ENCODE peak calls at places on chromosome 1, in ten cellular contexts. N is glutamatergic neuron; S is kidney epithelial cell; Q is pancreas; J is astrocyte of the spinal cord; C is K562; T is mesothelial cell of epicardium; K is cardiac muscle cell; L is tibial artery; E is activated CD8-positive, alpha-beta T cell treated with anti-CD3 and anti-CD28 coated beads for 36 hours. F is an unnamed sample.

GRCh38 chr1:91282695-91283420 is 121.8 kb downstream of the HFM1 start:
- DNase-seq in L (peak; percentile 65), N (peak; percentile 44), J (peak; percentile 77), T (peak; percentile 28), S (peak; percentile 18), K (peak; percentile 74), Q (no peak), E (peak; percentile 60), C (peak; percentile 59), F (peak; percentile 50)

GRCh38 chr1:51058863-51059262 is 43.2 kb upstream of the C1orf185 start:
- DNase-seq in C (peak; percentile 12), J (no peak), S (no peak), L (no peak), E (peak; percentile 3), Q (no peak), K (no peak), N (no peak), T (no peak), F (peak; percentile 20)

GRCh38 chr1:222811671-222812070 is 3.2 kb upstream of the DISP1 start:
- DNase-seq in C (no peak), J (no peak), T (no peak), S (no peak), E (no peak), Q (no peak), K (no peak), N (no peak), L (no peak), F (no peak)

GRCh38 chr1:15702722-15703550 is 18.8 kb downstream of the PLEKHM2 start:
- DNase-seq in T (no peak), Q (peak; percentile 69), C (no peak), E (no peak), N (no peak), K (no peak), S (no peak), J (no peak), L (no peak), F (no peak)

GRCh38 chr1:115505157-115505571 is 136.6 kb upstream of the VANGL1 start:
- DNase-seq in J (no peak), S (no peak), K (no peak), T (no peak), E (no peak), N (no peak), Q (no peak), L (no peak), C (no peak), F (no peak)

GRCh38 chr1:44805311-44806024 is 1.7 kb downstream of the DYNLT4 start:
- DNase-seq in T (no peak), C (no peak), N (no peak), S (no peak), L (peak; percentile 62), E (no peak), K (no peak), J (no peak), Q (peak; percentile 56), F (no peak)

GRCh38 chr1:36151133-36151844 is 2.0 kb upstream of the TRAPPC3 start:
- DNase-seq in N (no peak), T (no peak), Q (no peak), L (no peak), S (no peak), K (no peak), C (no peak), J (no peak), E (no peak), F (no peak)

GRCh38 chr1:89671775-89672488 is 39.0 kb downstream of the LRRC8C start:
- DNase-seq in L (no peak), K (no peak), E (no peak), C (no peak), S (no peak), T (no peak), Q (no peak), N (no peak), J (peak; percentile 19), F (no peak)

GRCh38 chr1:37609002-37609401 is 13.3 kb upstream of the GNL2 start:
- DNase-seq in N (no peak), K (no peak), J (no peak), S (no peak), Q (no peak), C (no peak), E (no peak), T (no peak), L (no peak), F (no peak)

GRCh38 chr1:37605061-37605650 is 9.4 kb upstream of the GNL2 start:
- DNase-seq in J (no peak), L (no peak), E (no peak), C (no peak), Q (no peak), N (no peak), T (no peak), K (no peak), S (no peak), F (no peak)

GRCh38 chr1:37606481-37607263 is 10.9 kb upstream of the GNL2 start:
- DNase-seq in K (no peak), S (no peak), T (no peak), Q (no peak), E (no peak), N (no peak), J (no peak), L (no peak), C (no peak), F (no peak)

GRCh38 chr1:37602750-37603694 is 7.3 kb upstream of the GNL2 start:
- DNase-seq in C (peak; percentile 70), Q (no peak), T (no peak), K (peak; percentile 75), S (no peak), L (no peak), N (peak; percentile 61), J (peak; percentile 21), E (peak; percentile 34), F (peak; percentile 70)

DNA sequence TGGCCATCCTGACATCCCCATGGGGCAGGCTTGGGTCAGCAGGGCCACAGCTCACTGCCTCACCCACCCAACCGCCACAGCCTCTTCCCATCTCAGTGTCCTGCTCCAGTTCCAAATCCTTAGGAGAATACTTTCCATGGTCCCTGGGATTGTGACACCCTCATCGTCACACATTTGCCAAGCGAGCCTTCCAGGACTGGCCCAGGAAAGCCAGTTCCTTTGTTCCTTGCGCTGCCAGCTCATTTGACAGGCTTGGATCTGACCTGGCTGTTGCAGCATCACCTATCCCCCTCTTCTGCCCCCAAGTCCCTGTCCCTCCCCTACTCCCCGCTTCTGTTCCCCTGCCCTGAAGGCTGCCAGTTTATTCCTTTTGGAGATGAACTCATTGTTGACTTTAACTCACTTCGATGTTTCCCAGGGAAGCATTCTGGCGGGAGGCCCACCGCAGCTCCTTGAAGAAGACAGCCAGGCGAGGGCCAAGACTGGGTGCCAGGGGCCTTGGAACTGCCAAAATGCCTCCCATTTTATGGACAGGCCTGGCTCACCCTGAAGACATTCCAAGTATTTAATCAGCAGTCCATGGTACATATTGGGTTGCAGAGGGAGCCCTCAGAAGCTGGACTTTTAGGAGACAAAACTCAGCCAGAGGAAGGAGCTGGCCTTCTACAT is 10.2 kb upstream of the GNL2 start:
- DNase-seq in K (no peak), J (no peak), E (no peak), T (no peak), N (no peak), Q (no peak), S (no peak), L (no peak), C (no peak), F (no peak)
- TF ChIP-seq CTCF in K (no peak), J (no peak), E (no peak), T (no peak), N (no peak), Q (no peak), S (no peak), L (no peak), C (no peak), F (no peak)

GRCh38 chr1:196423612-196424011 is 184.6 kb downstream of the KCNT2 start:
- DNase-seq in C (no peak), N (no peak), J (peak; percentile 69), T (no peak), K (no peak), Q (no peak), S (no peak), L (no peak), E (no peak), F (no peak)

DNA sequence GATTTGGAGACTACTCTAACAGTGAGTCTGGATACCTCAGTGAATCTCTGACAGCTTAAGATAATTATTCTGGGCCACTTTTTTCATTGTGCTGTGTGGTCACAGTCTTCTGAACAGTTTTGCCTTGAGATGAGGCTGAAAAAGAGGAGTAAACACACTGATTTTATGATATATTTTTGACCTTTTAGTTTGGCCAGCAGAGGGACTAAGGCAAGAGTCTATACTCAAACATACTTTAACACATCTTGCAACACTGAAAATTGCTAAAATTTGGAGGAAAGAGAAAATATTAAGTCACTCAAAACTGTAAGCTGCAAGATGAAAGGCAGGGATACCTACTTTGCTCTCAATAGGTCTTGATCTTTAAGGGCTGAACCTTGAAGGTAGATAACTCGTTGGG is 182.7 kb downstream of the KCNT2 start:
- DNase-seq in K (no peak), S (no peak), E (no peak), J (no peak), Q (no peak), C (no peak), N (no peak), L (no peak), T (no peak), F (no peak)
- TF ChIP-seq CTCF in K (peak; percentile 19), S (no peak), E (no peak), J (peak; percentile 5), Q (no peak), C (no peak), N (no peak), L (no peak), T (no peak), F (no peak)

GRCh38 chr1:63534406-63534805 is 11.1 kb downstream of the EFCAB7 start:
- DNase-seq in L (no peak), J (no peak), T (no peak), E (no peak), S (no peak), C (no peak), Q (no peak), K (no peak), N (no peak), F (no peak)

GRCh38 chr1:63532727-63533126 is 9.4 kb downstream of the EFCAB7 start:
- DNase-seq in C (no peak), Q (no peak), L (no peak), K (no peak), E (no peak), N (no peak), J (no peak), S (no peak), T (no peak), F (no peak)

GRCh38 chr1:63537006-63537405 is 13.7 kb downstream of the EFCAB7 start:
- DNase-seq in C (no peak), Q (no peak), K (no peak), J (no peak), N (no peak), T (no peak), E (no peak), L (no peak), S (no peak), F (no peak)

DNA sequence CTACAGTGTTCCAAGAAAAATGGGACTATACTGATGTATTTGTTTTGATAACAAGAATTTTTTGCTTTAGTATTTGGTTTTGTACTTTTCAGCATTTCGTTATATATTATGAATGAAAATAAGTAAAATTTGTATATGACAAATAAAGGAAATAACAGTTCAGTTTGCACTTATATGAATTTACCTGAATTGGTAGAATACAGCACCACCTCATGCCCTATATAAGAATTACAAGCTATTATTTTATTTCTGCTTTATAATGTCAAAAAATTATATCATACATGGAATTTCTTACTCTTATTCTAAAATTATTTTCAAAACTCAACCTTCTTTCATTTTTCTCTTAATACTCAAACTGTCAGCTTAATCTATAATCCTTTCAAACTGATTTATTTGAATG is 14.6 kb downstream of the EFCAB7 start:
- DNase-seq in N (no peak), E (no peak), C (no peak), S (no peak), L (no peak), J (peak; percentile 21), K (no peak), Q (no peak), T (no peak), F (no peak)
- TF ChIP-seq CTCF in N (peak; percentile 48), E (peak; percentile 42), C (peak; percentile 66), S (peak; percentile 30), L (no peak), J (peak; percentile 26), K (peak; percentile 42), Q (peak; percentile 12), T (peak; percentile 60), F (peak; percentile 48)

GRCh38 chr1:63915121-63915520 is 141.3 kb downstream of the ROR1 start:
- DNase-seq in Q (no peak), L (no peak), T (no peak), J (peak; percentile 34), E (no peak), S (no peak), C (no peak), N (no peak), K (no peak), F (peak; percentile 17)
- TF ChIP-seq CTCF in Q (no peak), L (peak; percentile 35), T (no peak), J (peak; percentile 40), E (no peak), S (peak; percentile 30), C (peak; percentile 14), N (no peak), K (peak; percentile 17), F (peak; percentile 34)